ENCODE peak calls at places on chromosomes 6 and 20, in four cellular contexts. One of them, this sample, is unnamed.

GRCh38 chr6:41442800-41443501 is 103.2 kb upstream of the FOXP4 start:
- DNase-seq in uterus: peak
- DNase-seq in fibroblast of the aortic adventitia: no peak
- DNase-seq in NCI-H1048: no peak
- DNase-seq in this sample: peak

GRCh38 chr6:157246771-157247484 is 76.4 kb downstream of the TMEM242 start:
- DNase-seq in uterus: no peak
- DNase-seq in fibroblast of the aortic adventitia: no peak
- DNase-seq in NCI-H1048: no peak
- DNase-seq in this sample: no peak

GRCh38 chr20:52859156-52859887 is 112.8 kb upstream of the TSHZ2 start:
- DNase-seq in uterus: peak
- DNase-seq in fibroblast of the aortic adventitia: peak
- DNase-seq in NCI-H1048: no peak
- DNase-seq in this sample: no peak

GRCh38 chr20:58651823-58652605 is 931 bp downstream of the STX16 start:
- DNase-seq in uterus: no peak
- DNase-seq in fibroblast of the aortic adventitia: peak
- DNase-seq in NCI-H1048: peak
- DNase-seq in this sample: no peak

GRCh38 chr20:62815066-62815991 is 1.5 kb upstream of the COL9A3 start:
- DNase-seq in uterus: no peak
- DNase-seq in NCI-H1048: peak
- DNase-seq in fibroblast of the aortic adventitia: peak
- DNase-seq in this sample: no peak

GRCh38 chr6:163525926-163526325 is 111.4 kb downstream of the QKI start:
- DNase-seq in uterus: no peak
- DNase-seq in NCI-H1048: no peak
- DNase-seq in fibroblast of the aortic adventitia: peak
- DNase-seq in this sample: no peak

GRCh38 chr6:169905041-169905807 is 153.8 kb downstream of the ERMARD start:
- DNase-seq in NCI-H1048: no peak
- DNase-seq in uterus: peak
- DNase-seq in fibroblast of the aortic adventitia: peak
- DNase-seq in this sample: no peak

GRCh38 chr20:47694021-47694818 is 91.1 kb downstream of the SULF2 start:
- DNase-seq in uterus: no peak
- DNase-seq in fibroblast of the aortic adventitia: no peak
- DNase-seq in NCI-H1048: no peak
- DNase-seq in this sample: no peak

GRCh38 chr6:63307581-63308246 is 12.1 kb downstream of the LGSN start:
- DNase-seq in uterus: no peak
- DNase-seq in NCI-H1048: no peak
- DNase-seq in fibroblast of the aortic adventitia: peak
- DNase-seq in this sample: no peak

GRCh38 chr20:14189794-14190402 is 147.5 kb downstream of the FLRT3 start:
- DNase-seq in fibroblast of the aortic adventitia: peak
- DNase-seq in NCI-H1048: no peak
- DNase-seq in uterus: no peak
- DNase-seq in this sample: no peak

GRCh38 chr6:24766685-24767462 is 7.9 kb upstream of the GMNN start:
- DNase-seq in fibroblast of the aortic adventitia: peak
- DNase-seq in uterus: no peak
- DNase-seq in NCI-H1048: no peak
- DNase-seq in this sample: no peak

GRCh38 chr6:20907486-20908071 is 373.3 kb downstream of the CDKAL1 start:
- DNase-seq in fibroblast of the aortic adventitia: no peak
- DNase-seq in NCI-H1048: no peak
- DNase-seq in uterus: no peak
- DNase-seq in this sample: peak

GRCh38 chr6:168834188-168834587 is 393.2 kb downstream of the SMOC2 start:
- DNase-seq in fibroblast of the aortic adventitia: no peak
- DNase-seq in uterus: no peak
- DNase-seq in NCI-H1048: no peak
- DNase-seq in this sample: no peak

GRCh38 chr20:64155258-64156135 is 8.8 kb upstream of the MYT1 start:
- DNase-seq in NCI-H1048: no peak
- DNase-seq in uterus: no peak
- DNase-seq in fibroblast of the aortic adventitia: no peak
- DNase-seq in this sample: no peak

GRCh38 chr6:155125916-155126315 is 130.8 kb downstream of the TIAM2 start:
- DNase-seq in fibroblast of the aortic adventitia: no peak
- DNase-seq in uterus: no peak
- DNase-seq in NCI-H1048: no peak
- DNase-seq in this sample: no peak

GRCh38 chr6:20483902-20484497 is 50.3 kb upstream of the CDKAL1 start:
- DNase-seq in uterus: no peak
- DNase-seq in NCI-H1048: no peak
- DNase-seq in fibroblast of the aortic adventitia: no peak
- DNase-seq in this sample: no peak

GRCh38 chr20:572752-573151 is 29.2 kb upstream of the CSNK2A1 start:
- DNase-seq in fibroblast of the aortic adventitia: no peak
- DNase-seq in NCI-H1048: no peak
- DNase-seq in uterus: no peak
- DNase-seq in this sample: no peak

GRCh38 chr20:41046716-41047115 is 18.1 kb downstream of the TOP1 start:
- DNase-seq in fibroblast of the aortic adventitia: peak
- DNase-seq in NCI-H1048: no peak
- DNase-seq in uterus: no peak
- DNase-seq in this sample: no peak

GRCh38 chr20:62539208-62539607 is 63.4 kb upstream of the GATA5 start:
- DNase-seq in NCI-H1048: no peak
- DNase-seq in fibroblast of the aortic adventitia: no peak
- DNase-seq in uterus: no peak
- DNase-seq in this sample: no peak

GRCh38 chr6:38688579-38689087 is 14.3 kb downstream of the GLO1 start:
- DNase-seq in uterus: no peak
- DNase-seq in fibroblast of the aortic adventitia: no peak
- DNase-seq in NCI-H1048: no peak
- DNase-seq in this sample: no peak

GRCh38 chr6:139547082-139547776 is 172.8 kb upstream of the CITED2 start:
- DNase-seq in fibroblast of the aortic adventitia: peak
- DNase-seq in NCI-H1048: no peak
- DNase-seq in uterus: no peak
- DNase-seq in this sample: no peak

GRCh38 chr6:84042603-84043002 is 9.0 kb downstream of the MRAP2 start:
- DNase-seq in uterus: no peak
- DNase-seq in fibroblast of the aortic adventitia: no peak
- DNase-seq in NCI-H1048: no peak
- DNase-seq in this sample: no peak

GRCh38 chr6:18148304-18149025 is 6.4 kb downstream of the TPMT start:
- DNase-seq in NCI-H1048: no peak
- DNase-seq in uterus: peak
- DNase-seq in fibroblast of the aortic adventitia: peak
- DNase-seq in this sample: no peak

GRCh38 chr20:251352-251751 is 6.2 kb upstream of the DEFB132 start:
- DNase-seq in NCI-H1048: no peak
- DNase-seq in uterus: no peak
- DNase-seq in fibroblast of the aortic adventitia: no peak
- DNase-seq in this sample: no peak

GRCh38 chr20:4633780-4634179 is 87.9 kb upstream of the PRND start:
- DNase-seq in fibroblast of the aortic adventitia: peak
- DNase-seq in NCI-H1048: no peak
- DNase-seq in uterus: no peak
- DNase-seq in this sample: no peak

GRCh38 chr6:160327981-160328380 is 20.2 kb upstream of the SLC22A3 start:
- DNase-seq in fibroblast of the aortic adventitia: no peak
- DNase-seq in NCI-H1048: no peak
- DNase-seq in uterus: no peak
- DNase-seq in this sample: no peak

GRCh38 chr6:164396071-164397047 is 913.0 kb downstream of the C6orf118 start:
- DNase-seq in NCI-H1048: no peak
- DNase-seq in fibroblast of the aortic adventitia: peak
- DNase-seq in uterus: no peak
- DNase-seq in this sample: no peak

GRCh38 chr6:39847216-39847615 is 55.0 kb downstream of the DAAM2 start:
- DNase-seq in fibroblast of the aortic adventitia: peak
- DNase-seq in NCI-H1048: no peak
- DNase-seq in uterus: peak
- DNase-seq in this sample: peak

GRCh38 chr20:41480054-41480770 is 113.6 kb upstream of the EMILIN3 start:
- DNase-seq in uterus: no peak
- DNase-seq in NCI-H1048: no peak
- DNase-seq in fibroblast of the aortic adventitia: no peak
- DNase-seq in this sample: no peak

GRCh38 chr6:54813901-54814300 is 32.7 kb upstream of the FAM83B start:
- DNase-seq in NCI-H1048: no peak
- DNase-seq in uterus: no peak
- DNase-seq in fibroblast of the aortic adventitia: peak
- DNase-seq in this sample: no peak

GRCh38 chr6:18389479-18389878 is 2.3 kb downstream of the RNF144B start:
- DNase-seq in uterus: no peak
- DNase-seq in fibroblast of the aortic adventitia: peak
- DNase-seq in NCI-H1048: no peak
- DNase-seq in this sample: no peak

GRCh38 chr6:33205172-33206026 is 944 bp downstream of the HSD17B8 start:
- DNase-seq in uterus: no peak
- DNase-seq in fibroblast of the aortic adventitia: no peak
- DNase-seq in NCI-H1048: no peak
- DNase-seq in this sample: no peak

GRCh38 chr6:111604259-111605099 is 1.2 kb downstream of the TRAF3IP2 start:
- DNase-seq in uterus: peak
- DNase-seq in fibroblast of the aortic adventitia: peak
- DNase-seq in NCI-H1048: no peak
- DNase-seq in this sample: peak

GRCh38 chr6:119957195-119957594 is 607.6 kb upstream of the MAN1A1 start:
- DNase-seq in uterus: no peak
- DNase-seq in fibroblast of the aortic adventitia: no peak
- DNase-seq in NCI-H1048: no peak
- DNase-seq in this sample: no peak

GRCh38 chr6:106064103-106064502 is 22.0 kb upstream of the PRDM1 start:
- DNase-seq in uterus: no peak
- DNase-seq in fibroblast of the aortic adventitia: peak
- DNase-seq in NCI-H1048: no peak
- DNase-seq in this sample: no peak

GRCh38 chr6:93417421-93417996 is 1.9 kb downstream of the EPHA7 start:
- DNase-seq in uterus: no peak
- DNase-seq in fibroblast of the aortic adventitia: peak
- DNase-seq in NCI-H1048: no peak
- DNase-seq in this sample: no peak

GRCh38 chr6:38524436-38525145 is 115.1 kb downstream of the BTBD9 start:
- DNase-seq in uterus: no peak
- DNase-seq in NCI-H1048: no peak
- DNase-seq in fibroblast of the aortic adventitia: peak
- DNase-seq in this sample: no peak

This sample was measured in sciatic nerve.